ENCODE peak calls at places on chromosomes 13 and 19, in six cellular contexts. C is K562, D is A549, Y is GM12878, Q is endothelial cell of umbilical vein, U is HepG2. L is an unnamed sample.

GRCh38 chr19:7418575-7418974 is 69.8 kb downstream of the ARHGEF18 start:
- DNase-seq in C (no peak), D (no peak), Y (no peak), Q (no peak), U (no peak), L (no peak)

GRCh38 chr13:45826741-45827140 is 24.8 kb downstream of the SIAH3 start:
- DNase-seq in C (no peak), D (no peak), Y (peak), Q (no peak), U (no peak), L (peak)

GRCh38 chr19:30227071-30227621 is 145.0 kb upstream of the ZNF536 start:
- DNase-seq in C (no peak), D (peak), Y (no peak), Q (peak), U (no peak), L (no peak)

GRCh38 chr19:50431343-50432220 is 1.1 kb upstream of the MYBPC2 start:
- DNase-seq in C (peak), D (peak), Y (peak), Q (peak), U (peak), L (peak)

GRCh38 chr19:50925734-50926133 is 14.5 kb upstream of the KLK4 start:
- DNase-seq in C (no peak), D (no peak), Y (no peak), Q (no peak), U (no peak), L (no peak)

GRCh38 chr13:24002206-24002815 is 105.0 kb upstream of the C1QTNF9B start:
- DNase-seq in C (no peak), D (no peak), Y (no peak), Q (no peak), U (no peak), L (no peak)

GRCh38 chr19:4018140-4018613 is 10.6 kb downstream of the PIAS4 start:
- DNase-seq in C (no peak), D (no peak), Y (no peak), Q (no peak), U (no peak), L (no peak)

GRCh38 chr19:32543107-32543900 is 37.7 kb upstream of the PDCD5 start:
- DNase-seq in C (peak), D (no peak), Y (no peak), Q (no peak), U (no peak), L (no peak)

GRCh38 chr13:89541091-89542030 is 1806.1 kb upstream of the MIR17HG start:
- DNase-seq in C (no peak), D (no peak), Y (no peak), Q (no peak), U (no peak), L (no peak)

GRCh38 chr19:18671303-18672043 is 12.0 kb upstream of the CRTC1 start:
- DNase-seq in C (no peak), D (no peak), Y (no peak), Q (no peak), U (no peak), L (no peak)
- TF ChIP-seq POLR2A in C (no peak), D (no peak), Y (peak), Q (no peak), U (no peak), L (no peak)

GRCh38 chr19:36638862-36639510 is 27.7 kb downstream of the ZNF461 start:
- DNase-seq in C (no peak), D (no peak), Y (no peak), Q (peak), U (no peak), L (peak)
- TF ChIP-seq MYC in C (no peak), D (no peak), Y (no peak), Q (no peak), U (no peak), L (no peak)

GRCh38 chr19:19644054-19644388 is 564 bp upstream of the GMIP start:
- DNase-seq in C (no peak), D (no peak), Y (no peak), Q (no peak), U (no peak), L (no peak)
- H3K4me3 ChIP-seq in C (peak), D (peak), Y (peak), Q (no peak), U (peak), L (no peak)

GRCh38 chr19:39413269-39413902 is 917 bp downstream of the PLEKHG2 start:
- DNase-seq in C (peak), D (peak), Y (no peak), Q (peak), U (no peak), L (peak)
- TF ChIP-seq POLR2A in C (no peak), D (peak), Y (peak), Q (peak), U (no peak), L (no peak)

DNA sequence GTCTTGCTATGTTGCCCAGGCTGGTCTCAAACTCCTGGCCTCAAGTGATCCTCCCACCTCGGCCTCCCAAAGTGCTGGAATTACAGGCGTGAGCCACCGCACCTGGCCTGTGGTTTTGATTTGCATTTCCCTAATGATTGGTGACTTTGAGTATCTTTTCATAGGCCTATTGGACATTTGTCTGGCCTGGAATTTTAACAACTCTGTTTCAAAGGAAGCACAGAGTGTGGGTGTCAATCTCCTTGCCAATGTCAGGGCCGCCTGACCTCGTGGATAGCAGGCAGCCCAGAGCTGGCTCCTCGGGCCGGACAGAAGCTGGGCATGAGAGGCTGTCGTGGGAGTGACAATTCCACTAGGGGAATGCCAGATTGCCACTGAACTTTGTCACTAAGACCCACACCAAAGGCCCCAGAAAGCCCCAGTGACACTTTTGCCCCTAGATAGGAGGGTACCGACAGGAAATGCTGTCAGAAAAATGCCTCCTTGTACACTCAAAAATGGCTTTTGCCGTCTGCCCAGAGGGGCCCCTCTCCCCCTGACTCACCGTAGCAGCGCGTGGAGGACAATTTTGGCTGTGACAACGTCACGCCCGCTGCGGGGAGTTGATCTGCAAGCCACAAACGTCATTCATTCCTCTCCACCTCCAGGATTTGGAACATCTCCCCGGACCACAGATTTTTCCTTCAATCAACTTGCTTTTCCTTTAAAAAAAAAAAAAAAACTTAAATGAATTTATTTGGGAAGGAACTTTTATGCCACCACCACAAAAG is 11.7 kb upstream of the ADGRE5 start:
- DNase-seq in C (peak), D (no peak), Y (no peak), Q (no peak), U (no peak), L (peak)
- TF ChIP-seq MYC in C (no peak), D (no peak), Y (no peak), Q (no peak), U (no peak), L (no peak)

DNA sequence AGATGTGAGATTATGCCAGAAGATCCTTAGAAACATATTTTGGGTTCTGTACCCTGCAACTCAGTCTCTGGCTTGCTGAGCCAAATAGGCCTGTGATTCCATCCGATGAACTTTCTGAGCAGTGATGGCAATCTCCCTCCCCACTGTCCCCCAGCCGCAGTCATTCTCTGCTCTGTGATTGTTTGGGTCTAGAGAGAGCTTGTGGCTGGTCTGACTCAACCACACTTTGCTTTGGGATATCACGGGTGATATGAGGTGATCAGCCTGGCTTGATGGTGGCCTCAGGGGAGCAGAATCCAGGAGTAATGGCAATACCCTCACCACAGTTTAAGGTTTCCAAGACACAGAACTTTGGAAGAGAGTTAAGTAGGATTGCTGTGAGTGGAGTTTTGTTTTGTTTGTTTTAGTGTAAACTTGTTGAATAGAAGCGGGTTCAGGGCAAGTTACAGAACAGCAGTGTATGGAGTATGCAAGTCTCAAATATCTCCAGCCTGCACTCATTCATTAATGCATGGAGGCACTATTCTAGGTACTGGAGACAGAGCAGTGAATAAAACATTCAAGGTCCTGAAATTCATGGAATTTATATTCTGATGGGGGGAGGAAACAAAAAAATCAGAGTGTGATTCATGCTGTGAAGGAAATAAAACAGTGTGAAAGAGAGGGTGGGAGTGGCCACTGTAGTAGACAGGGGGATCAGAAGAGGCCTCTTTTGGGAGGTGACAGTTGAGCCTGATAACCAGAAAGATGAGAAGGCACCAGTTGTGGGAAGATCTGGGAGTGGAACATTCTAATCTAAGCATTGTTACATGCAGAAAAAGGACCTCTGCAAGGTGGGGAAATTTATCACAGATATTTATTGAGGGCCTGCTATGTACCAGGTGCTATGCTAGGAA is 5.4 kb downstream of the SAMD4B start:
- DNase-seq in C (peak), D (no peak), Y (no peak), Q (no peak), U (no peak), L (no peak)
- H3K4me3 ChIP-seq in C (no peak), D (no peak), Y (no peak), Q (no peak), U (no peak), L (no peak)

GRCh38 chr13:32538621-32539246 is at the start of gene N4BP2L2:
- DNase-seq in C (peak), D (peak), Y (peak), Q (peak), U (peak), L (peak)
- TF ChIP-seq POLR2A in C (peak), D (no peak), Y (peak), Q (peak), U (peak), L (peak)

DNA sequence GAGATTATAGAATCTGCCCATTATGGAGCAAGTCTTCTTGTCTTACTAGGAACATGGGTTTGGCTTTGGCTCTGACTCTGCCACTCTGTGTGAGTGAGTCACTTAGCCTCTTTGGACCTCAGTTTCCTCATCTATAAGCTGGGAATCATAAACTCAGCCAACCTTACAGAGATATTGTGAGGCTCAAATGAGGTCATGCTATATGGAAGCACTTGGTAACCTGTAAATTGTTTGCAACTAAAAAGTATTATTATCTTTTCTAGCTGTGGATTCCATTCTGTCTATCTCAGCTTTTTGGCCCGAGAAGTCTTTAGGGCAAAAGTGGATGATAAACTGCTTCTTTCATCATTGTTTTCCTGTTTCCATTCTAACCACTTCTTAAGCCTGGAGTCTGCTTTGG is 186.8 kb upstream of the TSC22D1 start:
- DNase-seq in C (no peak), D (no peak), Y (no peak), Q (peak), U (no peak), L (no peak)
- TF ChIP-seq MYC in C (no peak), D (no peak), Y (no peak), Q (no peak), U (no peak), L (no peak)